ENCODE peak calls at places on chromosomes 16 and 17, in ten cellular contexts. S is GM12891, J is GM23338, V is prostate gland, T is HepG2, X is suprapubic skin, U is esophagus muscularis mucosa, G is endothelial cell of umbilical vein, C is transverse colon, F is sigmoid colon. E is an unnamed sample.

GRCh38 chr16:11675561-11676511 is 7.6 kb downstream of the SNN start:
- DNase-seq in T (peak), U (no peak), V (no peak), X (no peak), G (no peak), S (no peak), C (peak), J (peak), F (peak), E (no peak)

GRCh38 chr17:56966277-56966676 is 5.4 kb upstream of the COIL start:
- DNase-seq in V (no peak), X (no peak), U (no peak), G (no peak), S (no peak), F (no peak), T (no peak), J (no peak), C (no peak), E (no peak)

GRCh38 chr17:45228121-45228941 is 6.6 kb downstream of the FMNL1 start:
- DNase-seq in G (no peak), T (no peak), C (peak), J (no peak), F (no peak), V (no peak), U (no peak), S (no peak), X (no peak), E (no peak)

GRCh38 chr16:73877148-73877547 is 419.5 kb upstream of the PSMD7 start:
- DNase-seq in J (no peak), S (no peak), F (no peak), T (no peak), G (no peak), X (no peak), C (no peak), U (no peak), V (no peak), E (no peak)

GRCh38 chr17:72297326-72298115 is 176.7 kb downstream of the SOX9 start:
- DNase-seq in V (no peak), S (no peak), G (no peak), J (no peak), C (no peak), X (no peak), F (no peak), T (no peak), U (no peak), E (no peak)

GRCh38 chr17:68437979-68438877 is 19.1 kb downstream of the WIPI1 start:
- DNase-seq in J (peak), C (peak), S (no peak), U (no peak), V (no peak), F (no peak), T (peak), G (peak), X (no peak), E (no peak)

GRCh38 chr16:68227183-68227793 is 8.6 kb downstream of the ESRP2 start:
- DNase-seq in T (no peak), U (no peak), S (no peak), G (no peak), F (peak), X (no peak), C (no peak), V (no peak), J (no peak), E (no peak)

GRCh38 chr16:25713785-25714570 is 22.2 kb downstream of the HS3ST4 start:
- DNase-seq in V (no peak), U (no peak), F (no peak), G (no peak), T (no peak), S (no peak), C (no peak), J (no peak), X (no peak), E (no peak)

DNA sequence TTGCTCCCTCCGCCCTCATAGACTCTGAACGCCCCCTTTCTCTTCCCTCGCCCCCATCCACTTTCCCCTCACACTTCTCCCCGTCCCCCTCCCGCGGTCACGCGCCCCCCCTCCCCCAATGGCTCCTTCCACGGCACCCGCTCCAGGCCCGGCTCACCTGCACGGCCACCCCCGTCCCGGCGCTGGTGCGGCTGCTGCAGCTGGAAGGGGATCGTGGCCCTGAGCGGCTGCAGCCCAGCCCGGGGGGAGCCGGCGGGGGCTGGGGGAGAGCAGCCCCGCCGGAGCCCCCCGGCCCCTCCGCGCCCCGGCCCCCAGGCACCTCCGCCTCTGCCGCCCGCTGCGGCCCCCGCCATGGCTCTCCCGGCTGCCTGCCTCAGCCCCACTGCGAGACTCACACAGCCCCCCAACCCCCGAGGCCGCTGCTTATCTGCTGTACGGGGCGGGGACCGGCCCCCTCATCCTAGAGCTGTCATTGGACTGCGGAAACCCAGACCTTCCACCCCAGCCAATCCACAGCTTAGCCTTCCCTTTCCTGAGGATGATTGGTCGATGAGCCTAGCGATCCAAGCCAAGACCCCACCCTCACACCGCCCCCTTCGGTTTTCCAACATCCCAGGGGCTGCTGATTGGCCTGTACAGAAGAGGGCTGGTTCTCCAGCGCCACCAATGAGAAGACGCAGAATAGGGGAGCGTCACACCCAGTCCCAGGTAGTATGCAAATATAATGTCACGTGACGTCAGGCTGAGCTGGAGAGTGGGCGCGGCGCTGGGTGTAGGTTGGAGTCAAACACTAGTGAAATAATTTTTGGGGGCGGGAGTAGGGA is at the start of gene FAM117A:
- DNase-seq in X (peak), T (peak), U (peak), F (peak), C (peak), G (peak), S (peak), V (peak), J (peak), E (peak)
- TF ChIP-seq POLR2AphosphoS5 in X (no peak), T (peak), U (peak), F (peak), C (peak), G (peak), S (peak), V (peak), J (peak), E (peak)

GRCh38 chr17:19644493-19645210 is 3.9 kb upstream of the ALDH3A2 start:
- DNase-seq in C (no peak), G (no peak), U (no peak), X (no peak), J (no peak), V (no peak), S (no peak), T (no peak), F (no peak), E (no peak)

GRCh38 chr17:19647697-19648474 is 665 bp upstream of the ALDH3A2 start:
- DNase-seq in X (peak), C (peak), U (peak), F (peak), S (peak), V (peak), J (peak), T (peak), G (peak), E (no peak)

GRCh38 chr17:19645608-19646250 is 2.8 kb upstream of the ALDH3A2 start:
- DNase-seq in U (no peak), G (peak), F (no peak), C (peak), S (peak), J (peak), T (peak), X (no peak), V (no peak), E (no peak)

GRCh38 chr17:19648475-19649406 is at the start of gene ALDH3A2:
- DNase-seq in F (peak), G (peak), S (peak), U (peak), J (peak), V (peak), C (peak), X (peak), T (peak), E (no peak)

DNA sequence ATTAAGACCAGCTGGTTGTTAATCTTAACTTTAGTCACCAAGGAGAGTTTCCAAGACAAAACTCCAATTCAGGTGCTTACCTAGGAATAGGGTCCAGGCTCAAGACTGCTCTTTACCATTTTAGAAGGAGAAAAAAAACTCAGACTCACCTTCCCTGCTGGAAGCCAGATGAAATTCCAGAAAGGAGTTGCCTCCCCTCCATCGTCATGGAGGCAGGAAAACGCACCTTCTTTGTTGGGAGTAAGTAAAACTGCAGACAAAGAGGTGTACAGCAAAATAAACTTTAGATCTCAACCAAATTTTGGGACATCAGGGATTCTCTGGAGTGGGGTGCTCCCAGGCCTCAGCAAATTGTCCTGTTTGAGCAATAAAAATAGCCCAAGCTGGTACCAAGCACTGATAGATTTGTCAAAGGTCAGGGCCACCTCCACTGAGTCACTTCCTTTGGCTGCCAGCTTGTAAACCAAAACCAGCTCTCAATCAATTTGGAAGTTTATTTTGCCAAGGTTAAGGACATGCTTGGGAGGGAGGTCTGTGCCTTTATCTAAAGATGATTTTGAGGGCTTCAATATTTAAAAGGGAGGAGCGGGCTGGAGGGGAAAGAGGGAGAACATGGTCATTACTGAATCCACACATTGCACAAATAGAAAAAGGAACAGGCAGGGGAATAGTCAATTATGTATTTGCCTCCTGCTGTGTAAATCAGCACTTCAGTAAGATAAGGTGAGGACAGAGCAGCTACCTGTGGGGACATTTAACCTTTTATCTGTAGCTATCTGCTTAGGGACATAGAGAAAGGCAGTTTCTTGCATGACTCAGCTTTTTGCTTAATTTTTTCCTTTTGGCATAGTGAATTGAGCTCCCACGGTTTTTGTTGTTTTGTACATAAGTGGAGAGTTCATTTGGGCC is 1.5 kb upstream of the ALDH3A2 start:
- DNase-seq in C (no peak), X (no peak), G (peak), S (no peak), U (no peak), F (no peak), V (no peak), T (peak), J (peak), E (no peak)
- TF ChIP-seq POLR2AphosphoS5 in C (no peak), X (no peak), G (no peak), S (no peak), U (no peak), F (no peak), V (no peak), T (no peak), J (no peak), E (no peak)

GRCh38 chr16:66519482-66519881 is 30.4 kb downstream of the TK2 start:
- DNase-seq in G (peak), V (no peak), F (no peak), J (no peak), U (no peak), C (no peak), S (no peak), X (no peak), T (no peak), E (no peak)

GRCh38 chr16:66519974-66520373 is 29.9 kb downstream of the TK2 start:
- DNase-seq in S (no peak), V (no peak), U (no peak), G (no peak), J (no peak), C (no peak), T (no peak), X (no peak), F (no peak), E (no peak)

GRCh38 chr16:66521951-66522771 is 27.8 kb downstream of the TK2 start:
- DNase-seq in S (peak), V (no peak), U (no peak), X (no peak), T (no peak), F (no peak), G (peak), C (peak), J (no peak), E (no peak)

GRCh38 chr16:66521227-66521626 is 28.7 kb downstream of the TK2 start:
- DNase-seq in G (no peak), J (no peak), V (no peak), T (no peak), X (no peak), F (no peak), S (no peak), C (no peak), U (no peak), E (no peak)

DNA sequence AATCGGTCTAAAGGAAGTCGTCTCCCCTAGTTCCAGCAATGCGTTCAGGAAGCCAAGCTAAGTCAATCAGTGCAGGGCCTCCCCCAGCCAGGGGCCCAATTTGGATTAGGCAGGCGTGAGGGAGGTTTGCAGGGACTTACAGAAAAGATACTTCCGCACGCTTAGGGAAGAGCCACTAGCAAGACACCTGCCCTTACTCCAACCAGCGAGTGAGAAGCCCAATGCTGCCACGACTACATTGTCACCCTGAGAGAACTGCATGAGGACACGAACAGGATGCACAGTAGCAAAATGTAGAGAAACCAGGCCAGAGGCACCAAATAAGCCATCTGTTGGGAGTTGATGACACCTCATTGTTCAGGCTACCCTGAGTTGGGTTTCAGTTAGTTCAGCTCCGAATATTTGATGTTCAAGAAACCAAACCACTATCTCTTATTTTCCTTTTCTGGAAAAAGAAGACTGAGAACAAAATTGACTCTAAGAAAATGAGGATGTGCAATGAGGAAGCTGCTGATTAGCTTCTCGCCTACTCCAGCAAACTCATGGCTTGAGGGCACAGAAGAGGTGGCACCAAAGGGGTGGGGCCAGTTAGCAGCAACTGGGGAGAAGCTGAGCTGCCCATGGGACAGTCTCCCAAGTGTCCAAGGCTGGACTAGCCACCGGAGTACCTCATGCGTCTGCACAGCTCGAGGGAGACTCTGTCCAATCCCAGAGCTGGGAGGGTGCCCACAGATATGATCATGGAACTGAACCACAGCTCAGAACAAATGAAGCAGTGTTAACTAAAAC is 29.3 kb downstream of the TK2 start:
- DNase-seq in C (peak), G (no peak), U (no peak), V (no peak), X (no peak), T (no peak), J (no peak), F (no peak), S (no peak), E (no peak)
- TF ChIP-seq POLR2AphosphoS5 in C (no peak), G (no peak), U (peak), V (no peak), X (no peak), T (no peak), J (no peak), F (no peak), S (no peak), E (no peak)

GRCh38 chr17:41690497-41690896 is 1.8 kb downstream of the EIF1 start:
- DNase-seq in S (no peak), V (no peak), X (no peak), U (no peak), C (no peak), F (no peak), J (no peak), T (no peak), G (no peak), E (no peak)

GRCh38 chr17:41695134-41695661 is 6.5 kb downstream of the EIF1 start:
- DNase-seq in S (no peak), X (no peak), F (no peak), C (no peak), G (peak), V (no peak), J (no peak), U (no peak), T (no peak), E (no peak)

GRCh38 chr17:41691031-41691777 is 2.5 kb downstream of the EIF1 start:
- DNase-seq in V (no peak), F (no peak), C (no peak), G (no peak), U (no peak), S (no peak), J (no peak), T (no peak), X (no peak), E (no peak)

GRCh38 chr17:41695954-41696720 is 7.5 kb downstream of the EIF1 start:
- DNase-seq in S (peak), U (no peak), F (peak), G (peak), V (no peak), X (no peak), C (peak), J (peak), T (peak), E (no peak)

GRCh38 chr17:41692722-41693521 is 4.2 kb downstream of the EIF1 start:
- DNase-seq in V (no peak), C (no peak), T (no peak), U (no peak), F (no peak), J (no peak), S (no peak), X (no peak), G (no peak), E (no peak)
- TF ChIP-seq POLR2AphosphoS5 in V (no peak), C (peak), T (peak), U (no peak), F (no peak), J (peak), S (peak), X (no peak), G (peak), E (peak)